ENCODE peak calls at places on chromosomes 3 and 15, in six cellular contexts. B is GM23338; T is SK-N-SH; W is AG04450; L is CD8-positive, alpha-beta T cell; D is heart right ventricle. S is an unnamed sample.
A peak's percentile ranks its signal among the peaks of the same experiment; 100 is the strongest.

GRCh38 chr3:16183601-16184270 is 9.3 kb downstream of the GALNT15 start:
- DNase-seq in L (no peak), D (no peak), T (no peak), B (no peak), W (peak; percentile 87), S (peak; percentile 66)

GRCh38 chr15:58678683-58679082 is 70.8 kb downstream of the ADAM10 start:
- DNase-seq in L (no peak), T (no peak), B (no peak), W (no peak), D (no peak), S (no peak)

GRCh38 chr3:157156844-157157635 is 2.9 kb downstream of the CCNL1 start:
- DNase-seq in W (no peak), T (no peak), D (no peak), L (no peak), B (peak; percentile 55), S (no peak)

GRCh38 chr15:66565731-66566130 is at the start of gene LCTL:
- DNase-seq in L (no peak), D (no peak), T (no peak), W (peak; percentile 30), B (peak; percentile 82), S (peak; percentile 80)

GRCh38 chr3:28348286-28348636 is 260 bp upstream of the ZCWPW2 start:
- DNase-seq in W (no peak), B (no peak), T (no peak), L (no peak), D (no peak), S (no peak)

GRCh38 chr15:49238342-49238741 is 68.3 kb downstream of the GALK2 start:
- DNase-seq in B (no peak), L (no peak), D (peak; percentile 16), W (peak; percentile 88), T (peak; percentile 44), S (no peak)

GRCh38 chr3:32325957-32326356 is 65.7 kb upstream of the CMTM7 start:
- DNase-seq in W (no peak), B (no peak), L (no peak), T (no peak), D (no peak), S (no peak)

GRCh38 chr3:179801831-179802230 is 149.0 kb downstream of the USP13 start:
- DNase-seq in T (no peak), D (no peak), W (no peak), B (no peak), L (no peak), S (no peak)

GRCh38 chr3:37145607-37146006 is 28.8 kb downstream of the LRRFIP2 start:
- DNase-seq in D (no peak), L (no peak), T (no peak), B (no peak), W (no peak), S (no peak)

GRCh38 chr3:188712257-188712924 is 459.4 kb upstream of the TPRG1 start:
- DNase-seq in L (no peak), B (no peak), W (peak; percentile 55), D (no peak), T (no peak), S (no peak)

GRCh38 chr15:50496692-50497091 is 49.8 kb downstream of the USP50 start:
- DNase-seq in B (no peak), W (no peak), T (no peak), L (no peak), D (no peak), S (no peak)

GRCh38 chr3:73072634-73073033 is 11.2 kb downstream of the EBLN2 start:
- DNase-seq in W (no peak), B (no peak), D (no peak), L (no peak), T (no peak), S (no peak)

GRCh38 chr3:12180218-12180617 is 21.5 kb upstream of the TIMP4 start:
- DNase-seq in L (no peak), T (peak; percentile 28), D (peak; percentile 44), W (no peak), B (no peak), S (peak; percentile 8)

GRCh38 chr15:79472446-79472845 is 40.3 kb downstream of the MINAR1 start:
- DNase-seq in L (no peak), B (no peak), T (no peak), D (no peak), W (no peak), S (no peak)

GRCh38 chr15:75697523-75698398 is 14.9 kb downstream of the CSPG4 start:
- DNase-seq in W (no peak), B (no peak), L (no peak), T (no peak), D (no peak), S (no peak)

GRCh38 chr3:176970770-176971169 is 226.5 kb downstream of the TBL1XR1 start:
- DNase-seq in B (no peak), T (no peak), L (no peak), W (no peak), D (no peak), S (no peak)

GRCh38 chr3:125515421-125515820 is 4.6 kb downstream of the SNX4 start:
- DNase-seq in D (no peak), T (no peak), L (no peak), W (no peak), B (no peak), S (no peak)

GRCh38 chr3:190886945-190887344 is 24.5 kb upstream of the GMNC start:
- DNase-seq in B (no peak), L (no peak), W (no peak), D (no peak), T (no peak), S (no peak)

GRCh38 chr15:99696096-99696495 is 37.1 kb downstream of the LYSMD4 start:
- DNase-seq in L (no peak), T (no peak), B (no peak), W (no peak), D (no peak), S (no peak)

GRCh38 chr3:136624894-136625815 is 127.0 kb downstream of the STAG1 start:
- DNase-seq in T (no peak), L (no peak), W (no peak), D (no peak), B (peak; percentile 69), S (no peak)

GRCh38 chr15:48925714-48926223 is 38.0 kb downstream of the SHC4 start:
- DNase-seq in T (peak; percentile 8), B (no peak), D (no peak), L (no peak), W (peak; percentile 62), S (peak; percentile 87)

GRCh38 chr3:43273429-43273828 is 12.9 kb upstream of the SNRK start:
- DNase-seq in T (no peak), L (no peak), B (no peak), D (no peak), W (no peak), S (no peak)

GRCh38 chr3:123307064-123307463 is 105.3 kb downstream of the SEC22A start:
- DNase-seq in W (no peak), B (no peak), D (no peak), T (no peak), L (no peak), S (no peak)

DNA sequence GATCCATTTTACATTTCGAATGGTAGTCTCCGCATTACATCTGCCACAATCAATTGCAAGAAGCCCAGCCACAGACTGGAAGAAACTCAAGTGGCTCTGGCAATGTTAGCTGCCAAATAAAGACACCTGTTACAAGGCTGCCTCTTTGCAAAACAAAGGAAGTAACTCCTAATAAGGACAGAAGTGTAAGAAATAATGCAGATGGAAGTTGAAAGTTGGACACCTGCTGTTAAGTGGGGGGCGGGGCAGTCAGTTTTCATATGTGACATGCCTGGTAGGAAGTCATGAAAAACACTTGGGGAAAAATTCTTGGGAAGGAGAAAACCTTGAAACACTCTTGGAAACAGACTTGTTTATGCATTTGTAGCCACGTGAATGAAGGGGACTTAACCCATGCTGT is 54.1 kb upstream of the ATP2C1 start:
- DNase-seq in D (peak; percentile 7), W (no peak), B (peak; percentile 75), T (no peak), L (no peak), S (no peak)
- H3K4me3 ChIP-seq in D (no peak overlapping the region), W (no peak overlapping the region), B (peak overlapping the region; percentile 8), T (no peak overlapping the region), L (no peak overlapping the region), S (no peak overlapping the region)

DNA sequence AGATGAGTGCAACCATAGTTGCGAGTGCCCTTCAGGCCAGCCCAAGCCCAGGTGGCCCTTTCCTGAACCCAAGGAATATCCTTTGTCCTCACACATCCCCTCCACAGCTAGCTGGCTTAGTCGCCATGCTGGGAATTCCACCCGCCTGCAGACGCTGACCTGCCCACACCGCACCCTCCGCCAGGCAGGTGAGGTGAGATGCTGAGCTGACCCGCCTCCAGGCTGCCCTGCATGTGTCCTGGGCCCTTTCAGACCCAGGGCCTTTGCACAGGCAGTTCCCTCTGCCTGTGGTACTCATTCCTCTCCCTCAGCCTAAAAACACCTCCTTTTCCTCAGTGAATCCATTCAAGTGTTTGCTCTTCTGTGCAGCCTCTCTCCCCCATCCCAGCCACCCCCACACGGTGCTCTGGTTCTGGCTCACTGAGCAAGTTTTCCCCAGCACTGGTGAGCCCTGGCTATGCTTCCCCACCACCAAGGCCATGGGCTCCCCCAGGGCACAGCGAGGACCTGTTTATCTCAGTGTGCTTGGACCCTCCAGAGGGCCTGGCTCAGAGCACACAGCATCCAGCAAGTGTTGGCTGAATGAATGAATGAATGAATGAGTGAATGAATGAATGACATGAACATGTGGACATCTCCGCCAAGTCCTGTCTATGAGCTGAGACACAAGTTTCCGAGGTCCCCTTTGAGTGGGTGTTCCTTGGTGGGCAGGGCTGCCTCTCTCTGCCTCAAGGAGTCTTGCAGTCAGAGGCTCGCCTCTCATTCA is 33.0 kb upstream of the LINGO1 start:
- DNase-seq in L (no peak), T (no peak), B (no peak), D (no peak), W (no peak), S (no peak)
- H3K27me3 ChIP-seq in L (no peaks in the 10 kb centered on the region), T (peaks cover 34% of the 10 kb centered on the region), B (no peaks in the 10 kb centered on the region), D (peaks cover 15% of the 10 kb centered on the region), W (peaks cover 38% of the 10 kb centered on the region), S (peaks cover 30% of the 10 kb centered on the region)

GRCh38 chr3:97820780-97821179 is 1.0 kb upstream of the CRYBG3 start:
- DNase-seq in L (no peak), W (no peak), D (no peak), B (no peak), T (no peak), S (no peak)
- H3K4me3 ChIP-seq in L (peak overlapping the region; percentile 61), W (peak overlapping the region; percentile 82), D (peak overlapping the region; percentile 84), B (peak overlapping the region; percentile 79), T (peak overlapping the region; percentile 93), S (peak overlapping the region; percentile 74)

GRCh38 chr15:74262635-74263034 is 26.5 kb downstream of the CCDC33 start:
- DNase-seq in T (no peak), L (no peak), W (no peak), D (no peak), B (no peak), S (no peak)

GRCh38 chr15:74261685-74262084 is 25.6 kb downstream of the CCDC33 start:
- DNase-seq in D (no peak), T (no peak), B (no peak), W (no peak), L (no peak), S (no peak)

GRCh38 chr15:74264081-74264501 is 28.0 kb downstream of the CCDC33 start:
- DNase-seq in T (no peak), L (no peak), W (no peak), D (no peak), B (peak; percentile 55), S (no peak)

GRCh38 chr15:74265046-74265639 is 29.0 kb downstream of the CCDC33 start:
- DNase-seq in L (no peak), W (no peak), T (no peak), D (peak; percentile 31), B (peak; percentile 96), S (peak; percentile 14)

DNA sequence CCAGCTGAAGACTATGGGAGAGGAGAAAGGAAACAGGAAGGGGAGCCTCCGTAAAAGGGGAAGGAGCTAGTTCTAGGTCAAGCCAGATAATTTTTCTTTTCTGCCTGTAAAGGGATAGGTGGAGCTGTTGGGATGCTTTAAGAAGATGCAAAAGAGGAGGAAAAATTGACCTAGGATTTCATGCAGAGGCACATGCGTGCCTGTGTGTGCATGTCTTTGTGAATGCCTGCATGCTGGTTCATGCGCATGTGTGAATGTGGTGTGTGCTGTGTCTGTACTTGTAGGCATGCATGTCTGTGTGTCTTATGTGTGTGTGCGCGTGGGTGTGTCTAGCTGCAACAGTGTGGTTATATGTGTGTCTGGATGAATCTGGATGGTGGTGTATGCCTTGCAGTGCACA is 27.3 kb downstream of the CCDC33 start:
- DNase-seq in D (no peak), L (no peak), T (no peak), W (no peak), B (no peak), S (no peak)
- H3K27me3 ChIP-seq in D (peaks cover 54% of the 10 kb centered on the region), L (peaks cover 3% of the 10 kb centered on the region), T (no peaks in the 10 kb centered on the region), W (peaks cover 47% of the 10 kb centered on the region), B (no peaks in the 10 kb centered on the region), S (peaks cover 48% of the 10 kb centered on the region)